ENCODE peak calls at places on chromosomes 13 and 19, in six cellular contexts. R is H1, Y is neural progenitor cell, I is heart right ventricle, D is OCI-LY7, J is breast epithelium. S is an unnamed sample.

GRCh38 chr19:53545271-53546065 is 7.5 kb downstream of the ZNF331 start:
- DNase-seq in R (no peak), Y (no peak), I (no peak), D (no peak), J (no peak), S (no peak)

GRCh38 chr13:94427313-94427712 is 52.2 kb downstream of the DCT start:
- DNase-seq in R (no peak), Y (no peak), I (no peak), D (no peak), J (no peak), S (no peak)

GRCh38 chr13:109748677-109749076 is 37.7 kb downstream of the IRS2 start:
- DNase-seq in R (no peak), Y (no peak), I (no peak), D (no peak), J (no peak), S (no peak)

GRCh38 chr19:1311543-1312091 is 25.9 kb downstream of the EFNA2 start:
- DNase-seq in R (no peak), Y (peak), I (no peak), D (no peak), J (no peak), S (no peak)

GRCh38 chr13:40402931-40403412 is 263.5 kb downstream of the FOXO1 start:
- DNase-seq in R (no peak), Y (no peak), I (no peak), D (no peak), J (no peak), S (no peak)

GRCh38 chr13:113785051-113786010 is 26.3 kb downstream of the TMEM255B start:
- DNase-seq in R (no peak), Y (no peak), I (no peak), D (no peak), J (no peak), S (no peak)

GRCh38 chr13:60759499-60759898 is 362.5 kb downstream of the TDRD3 start:
- DNase-seq in R (no peak), Y (peak), I (no peak), D (no peak), J (no peak), S (no peak)

GRCh38 chr13:33256148-33256547 is 29.4 kb downstream of the STARD13 start:
- DNase-seq in R (no peak), Y (no peak), I (no peak), D (no peak), J (no peak), S (no peak)

GRCh38 chr19:48552406-48553322 is 692 bp downstream of the SULT2B1 start:
- DNase-seq in R (no peak), Y (no peak), I (no peak), D (no peak), J (no peak), S (no peak)
- H3K4me3 ChIP-seq in R (no peak), Y (no peak), I (no peak), D (no peak), J (no peak), S (no peak)

GRCh38 chr13:110869231-110869804 is 45.6 kb downstream of the ANKRD10 start:
- DNase-seq in R (no peak), Y (no peak), I (peak), D (no peak), J (no peak), S (no peak)
- H3K4me3 ChIP-seq in R (no peak), Y (no peak), I (peak), D (no peak), J (peak), S (no peak)

GRCh38 chr13:97225533-97225932 is 3.4 kb downstream of the MBNL2 start:
- DNase-seq in R (no peak), Y (no peak), I (no peak), D (peak), J (no peak), S (no peak)
- H3K4me3 ChIP-seq in R (no peak), Y (no peak), I (peak), D (peak), J (peak), S (peak)

DNA sequence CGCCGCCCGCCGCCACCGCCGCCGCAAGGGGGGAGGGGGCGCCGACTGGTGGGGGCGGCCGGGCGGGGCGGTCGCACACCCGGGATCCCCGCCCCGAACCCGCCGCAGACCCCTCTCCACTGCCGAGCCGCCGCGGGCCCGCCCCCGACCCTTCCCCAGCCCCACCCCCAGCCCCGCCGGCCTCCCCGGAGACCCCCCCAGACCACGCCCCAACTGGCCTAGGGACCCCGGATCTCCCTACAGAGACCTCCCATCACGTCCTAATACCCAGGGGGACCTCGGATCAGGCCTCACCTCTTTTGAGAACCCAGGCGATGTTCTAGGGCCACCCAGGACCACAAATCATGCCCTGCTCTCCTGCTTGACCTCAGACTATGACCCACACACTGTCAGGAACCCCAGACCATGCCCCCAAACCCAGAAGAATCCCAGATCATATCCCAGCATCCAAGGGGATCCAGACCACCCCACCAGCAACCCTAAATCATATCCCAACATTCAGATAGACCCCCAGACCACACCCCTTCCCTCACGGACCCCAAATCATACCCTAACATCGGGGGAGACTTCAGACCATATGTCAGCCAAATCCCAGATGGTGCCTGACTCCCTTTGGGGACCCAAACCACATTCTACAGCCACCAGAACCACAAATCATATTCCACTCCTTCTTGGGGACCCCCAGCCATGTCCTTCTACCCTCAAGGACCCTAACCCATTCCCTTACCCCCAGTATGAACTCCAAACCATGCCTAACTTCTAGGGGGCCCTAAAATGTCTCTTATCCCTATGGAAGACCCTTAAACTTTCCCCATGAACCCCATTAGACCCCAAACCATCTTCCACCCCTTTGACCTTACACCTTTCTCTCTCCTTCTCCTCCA is 527 bp upstream of the LRFN1 start:
- DNase-seq in R (no peak), Y (no peak), I (no peak), D (no peak), J (no peak), S (no peak)
- H3K4me3 ChIP-seq in R (no peak), Y (peak), I (peak), D (no peak), J (peak), S (no peak)

DNA sequence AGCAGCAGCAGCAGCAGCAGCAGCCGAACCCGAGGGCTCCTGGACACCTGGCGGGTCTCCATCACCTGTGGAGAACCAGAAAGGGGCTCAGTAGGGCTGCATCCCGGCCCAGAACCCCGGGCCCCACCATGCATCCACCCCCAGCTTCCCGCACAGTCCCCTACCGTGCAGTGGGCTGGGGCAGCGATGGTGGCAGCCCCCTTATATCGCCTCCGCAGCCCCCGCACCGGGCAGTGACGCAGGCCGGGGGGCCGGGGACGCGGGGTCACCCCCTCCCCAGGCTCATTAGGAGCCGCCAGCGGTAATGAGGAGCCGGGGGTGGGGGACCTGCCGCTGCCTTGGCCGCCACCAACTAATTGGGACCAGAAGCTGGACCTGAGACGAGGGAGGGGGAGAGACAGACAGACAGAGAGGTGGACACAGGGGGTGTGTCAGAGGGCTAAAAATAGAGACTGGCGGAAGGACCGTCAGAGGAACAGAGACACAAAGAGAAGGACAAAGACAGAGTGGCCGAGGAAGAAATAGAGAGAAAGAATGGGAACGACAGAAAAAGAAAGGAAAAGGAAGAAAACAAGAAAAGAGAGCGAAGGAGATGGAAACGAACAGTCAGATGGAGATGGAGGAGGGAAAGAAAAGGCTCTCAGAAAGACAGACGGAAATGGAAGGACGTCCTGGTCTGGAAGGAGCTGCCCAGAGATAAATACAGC is at the start of gene PTH2:
- DNase-seq in R (no peak), Y (no peak), I (no peak), D (no peak), J (no peak), S (no peak)
- H3K4me3 ChIP-seq in R (peak), Y (peak), I (peak), D (no peak), J (no peak), S (peak)

DNA sequence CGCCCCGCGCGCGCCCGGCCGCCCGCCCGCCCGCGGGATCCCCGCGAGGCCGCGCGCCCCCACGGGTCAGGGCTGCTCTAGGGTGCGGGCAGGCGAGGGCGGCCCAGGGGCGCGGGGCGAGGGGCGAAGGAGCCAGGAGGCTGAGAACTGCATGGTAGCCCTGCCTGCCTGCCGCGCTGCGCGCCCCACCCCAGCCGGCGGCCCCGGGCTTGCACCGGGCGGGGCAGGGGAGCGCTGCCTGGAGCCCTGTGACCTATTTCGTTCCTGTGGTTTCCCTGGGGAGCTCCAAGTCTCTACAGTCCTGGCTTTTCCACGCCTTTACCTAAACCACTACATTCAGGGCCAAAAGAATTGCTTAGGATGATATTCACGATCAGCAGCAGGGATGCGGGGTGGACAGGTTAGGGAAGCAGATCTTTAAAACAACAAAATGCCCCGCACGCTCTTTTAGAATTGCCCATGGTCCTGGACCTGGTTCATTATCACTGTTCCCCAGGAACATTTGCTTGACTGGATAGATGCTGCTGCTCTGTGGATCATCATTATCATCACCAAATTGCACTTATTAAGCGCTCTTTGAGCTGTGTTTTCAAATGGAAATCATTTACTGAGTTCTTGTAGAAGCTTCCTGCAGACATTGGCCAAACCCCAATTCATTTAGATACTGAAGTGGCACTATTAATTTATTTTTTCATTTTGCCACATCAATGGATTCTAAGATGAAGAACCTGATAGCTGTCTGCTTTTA is 423 bp upstream of the GPR12 start:
- DNase-seq in R (no peak), Y (peak), I (no peak), D (no peak), J (no peak), S (no peak)
- H3K4me3 ChIP-seq in R (peak), Y (peak), I (peak), D (no peak), J (peak), S (no peak)

GRCh38 chr13:47594833-47595232 is 406.2 kb downstream of the SUCLA2 start:
- DNase-seq in R (peak), Y (peak), I (no peak), D (peak), J (no peak), S (no peak)
- H3K4me3 ChIP-seq in R (no peak), Y (no peak), I (no peak), D (no peak), J (no peak), S (no peak)

GRCh38 chr19:13986348-13986904 is 19.7 kb downstream of the RFX1 start:
- DNase-seq in R (peak), Y (peak), I (peak), D (peak), J (peak), S (peak)
- H3K4me3 ChIP-seq in R (peak), Y (no peak), I (peak), D (peak), J (no peak), S (peak)

GRCh38 chr13:99307247-99307646 is at the start of gene GPR183:
- DNase-seq in R (no peak), Y (no peak), I (no peak), D (no peak), J (no peak), S (peak)
- H3K4me3 ChIP-seq in R (no peak), Y (no peak), I (peak), D (no peak), J (peak), S (peak)

GRCh38 chr13:97431365-97431764 is 2.6 kb upstream of the RAP2A start:
- DNase-seq in R (no peak), Y (no peak), I (no peak), D (no peak), J (no peak), S (no peak)

GRCh38 chr13:97430296-97430695 is 3.7 kb upstream of the RAP2A start:
- DNase-seq in R (no peak), Y (no peak), I (no peak), D (no peak), J (no peak), S (no peak)

GRCh38 chr13:97432232-97432916 is 1.6 kb upstream of the RAP2A start:
- DNase-seq in R (no peak), Y (no peak), I (no peak), D (peak), J (no peak), S (peak)

GRCh38 chr13:97426695-97427094 is 7.3 kb upstream of the RAP2A start:
- DNase-seq in R (no peak), Y (no peak), I (no peak), D (no peak), J (no peak), S (no peak)

GRCh38 chr13:97429681-97430081 is 4.3 kb upstream of the RAP2A start:
- DNase-seq in R (no peak), Y (no peak), I (no peak), D (no peak), J (no peak), S (no peak)
- H3K4me3 ChIP-seq in R (no peak), Y (no peak), I (no peak), D (no peak), J (no peak), S (no peak)

S was measured in CD4-positive, CD25-positive, alpha-beta regulatory T cell.